ENCODE peak calls at places on chromosomes 5 and 9, in four cellular contexts. X, E, H and R are unnamed samples.

GRCh38 chr9:130060296-130060695 is 6.6 kb downstream of the GPR107 start:
- DNase-seq in X (no peak), E (no peak), H (no peak), R (no peak)

GRCh38 chr5:5179079-5179478 is 38.9 kb downstream of the ADAMTS16 start:
- DNase-seq in X (no peak), E (no peak), H (no peak), R (no peak)

GRCh38 chr5:9610344-9610743 is 19.8 kb downstream of the TAS2R1 start:
- DNase-seq in X (no peak), E (no peak), H (no peak), R (no peak)

GRCh38 chr5:172972557-172972956 is 11.0 kb upstream of the ATP6V0E1 start:
- DNase-seq in X (no peak), E (no peak), H (no peak), R (no peak)

GRCh38 chr9:79731483-79731882 is 159.7 kb downstream of the TLE4 start:
- DNase-seq in X (no peak), E (peak), H (no peak), R (no peak)

GRCh38 chr5:75536694-75537360 is 25.1 kb downstream of the POLK start:
- DNase-seq in X (no peak), E (no peak), H (no peak), R (peak)

GRCh38 chr5:55540024-55540423 is 5.3 kb upstream of the PLPP1 start:
- DNase-seq in X (no peak), E (no peak), H (no peak), R (no peak)

GRCh38 chr5:164784230-164784629 is 1278.8 kb downstream of the MAT2B start:
- DNase-seq in X (no peak), E (no peak), H (no peak), R (no peak)

GRCh38 chr5:51465165-51465564 is 81.9 kb downstream of the ISL1 start:
- DNase-seq in X (no peak), E (no peak), H (no peak), R (no peak)

GRCh38 chr5:31000287-31000686 is 193.2 kb upstream of the CDH6 start:
- DNase-seq in X (no peak), E (no peak), H (no peak), R (no peak)

GRCh38 chr5:59412428-59412827 is 481.1 kb downstream of the PDE4D start:
- DNase-seq in X (no peak), E (no peak), H (no peak), R (no peak)

GRCh38 chr5:74356009-74356695 is 284.4 kb downstream of the ENC1 start:
- DNase-seq in X (no peak), E (no peak), H (no peak), R (no peak)

GRCh38 chr9:80793706-80794105 is 895.6 kb downstream of the TLE1 start:
- DNase-seq in X (no peak), E (no peak), H (no peak), R (no peak)

GRCh38 chr5:175686396-175686795 is 28.5 kb downstream of the HRH2 start:
- DNase-seq in X (no peak), E (no peak), H (no peak), R (no peak)

GRCh38 chr9:76761448-76761847 is 2.8 kb upstream of the PCA3 start:
- DNase-seq in X (no peak), E (no peak), H (no peak), R (no peak)

GRCh38 chr9:125329978-125330377 is 68.4 kb downstream of the GAPVD1 start:
- DNase-seq in X (no peak), E (no peak), H (no peak), R (no peak)

GRCh38 chr5:40124367-40124766 is 555.3 kb upstream of the PTGER4 start:
- DNase-seq in X (no peak), E (no peak), H (no peak), R (no peak)

GRCh38 chr5:156694556-156694955 is 155.5 kb upstream of the PPP1R2B start:
- DNase-seq in X (no peak), E (no peak), H (no peak), R (no peak)

GRCh38 chr5:106874974-106875373 is 795.8 kb downstream of the EFNA5 start:
- DNase-seq in X (no peak), E (no peak), H (no peak), R (no peak)

GRCh38 chr5:106876665-106877194 is 794.0 kb downstream of the EFNA5 start:
- DNase-seq in X (peak), E (no peak), H (no peak), R (peak)

GRCh38 chr5:106874531-106874930 is 796.2 kb downstream of the EFNA5 start:
- DNase-seq in X (no peak), E (no peak), H (no peak), R (no peak)

GRCh38 chr5:106876298-106876622 is 794.5 kb downstream of the EFNA5 start:
- DNase-seq in X (no peak), E (no peak), H (no peak), R (no peak)

GRCh38 chr5:106875591-106876297 is 795.0 kb downstream of the EFNA5 start:
- DNase-seq in X (peak), E (no peak), H (peak), R (peak)
- TF ChIP-seq ETV6 in X (no peak), E (no peak), H (no peak), R (no peak)

DNA sequence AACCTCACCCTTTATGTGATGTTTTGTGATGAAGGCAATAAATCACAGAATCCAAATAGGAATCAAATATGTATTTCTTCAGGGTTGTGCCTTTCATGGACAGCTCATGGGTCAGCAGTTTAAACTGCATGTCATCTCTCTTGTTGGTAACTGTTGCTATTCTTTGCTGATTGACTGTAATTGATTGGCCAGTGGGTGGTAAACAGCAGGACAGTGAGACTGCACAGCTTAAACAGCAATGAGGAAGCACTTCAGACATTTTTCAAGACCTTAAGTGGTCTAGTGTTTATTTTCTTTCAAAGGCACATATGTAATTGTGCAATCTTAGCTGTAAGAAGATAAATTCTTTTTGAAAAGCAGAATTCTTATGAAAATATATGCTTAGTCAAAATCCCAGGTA is 260.5 kb downstream of the COX7C start:
- DNase-seq in X (no peak), E (no peak), H (no peak), R (no peak)
- TF ChIP-seq ETV6 in X (no peak), E (no peak), H (no peak), R (no peak)

GRCh38 chr9:83425240-83425639 is 113.0 kb downstream of the FRMD3 start:
- DNase-seq in X (peak), E (no peak), H (no peak), R (no peak)
- TF ChIP-seq ETV6 in X (no peak), E (no peak), H (no peak), R (no peak)

GRCh38 chr5:35171991-35172390 is 58.3 kb downstream of the PRLR start:
- DNase-seq in X (no peak), E (no peak), H (no peak), R (no peak)
- TF ChIP-seq ETV6 in X (no peak), E (no peak), H (no peak), R (no peak)

DNA sequence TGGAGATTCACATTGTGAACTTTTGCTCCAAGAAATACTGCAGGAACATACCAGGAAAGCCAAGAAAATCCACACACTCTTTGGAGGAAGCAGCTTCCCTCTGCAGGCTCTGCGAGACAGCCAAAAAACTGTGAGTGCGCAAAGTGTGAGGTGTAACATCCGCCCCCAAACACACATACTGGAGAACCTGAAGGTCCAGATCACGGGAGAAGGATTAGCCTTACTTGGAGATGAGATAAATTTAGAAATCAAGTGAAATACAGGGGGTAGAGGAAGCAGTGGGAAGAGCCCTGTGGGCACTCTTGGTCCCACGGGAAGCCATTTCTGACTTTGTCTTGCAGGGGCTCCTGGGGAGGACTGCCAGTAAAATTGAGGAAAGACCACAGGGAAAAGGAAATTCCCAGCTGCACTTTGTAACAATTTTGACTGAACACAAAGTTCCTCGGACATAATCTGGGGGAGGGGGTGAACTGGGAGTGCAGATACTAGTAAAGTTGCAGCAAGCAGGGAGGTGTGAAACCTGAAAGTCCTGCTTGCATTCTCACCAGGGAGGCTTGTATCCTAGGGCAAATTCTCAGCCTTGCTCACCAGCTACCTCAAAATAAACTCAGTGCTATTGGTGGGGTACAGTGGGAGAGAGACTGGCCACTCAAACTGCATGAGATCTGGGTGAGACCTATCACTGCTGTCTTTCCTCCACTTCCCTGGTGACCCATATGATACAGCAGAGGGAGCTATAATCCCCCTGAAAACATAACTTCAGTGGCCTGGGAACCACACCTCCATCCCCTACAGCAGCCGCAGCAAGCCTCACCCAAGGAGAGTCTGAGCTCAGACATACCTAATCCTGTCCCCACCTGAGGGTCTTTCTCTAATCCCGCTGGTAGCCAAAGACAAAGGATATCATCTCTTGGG is 109.1 kb downstream of the ALDH1A1 start:
- DNase-seq in X (peak), E (no peak), H (no peak), R (peak)
- TF ChIP-seq ETV6 in X (no peak), E (no peak), H (no peak), R (no peak)

DNA sequence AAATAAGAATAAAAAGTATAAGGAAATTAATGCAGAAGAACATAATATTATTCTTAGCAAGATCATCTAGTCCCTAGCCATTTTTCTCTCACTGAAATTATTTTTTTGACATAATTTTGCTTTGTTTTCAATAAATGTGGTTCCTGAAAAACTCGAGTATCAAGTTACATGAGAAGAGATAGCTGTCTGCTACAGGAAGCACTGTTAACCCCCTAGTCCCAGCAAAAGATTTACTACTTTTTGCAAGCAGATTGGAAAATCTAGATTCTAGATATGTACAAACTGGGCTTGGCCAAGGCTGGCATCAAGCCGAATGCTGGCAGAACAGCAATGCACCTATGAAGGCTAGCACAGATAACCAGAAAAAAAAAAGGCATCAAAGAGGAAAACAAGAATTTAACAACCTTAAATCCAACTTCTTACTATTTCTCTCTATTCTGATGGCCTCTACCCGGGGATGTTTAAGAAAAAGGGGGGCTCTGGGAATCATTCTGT is 21.9 kb upstream of the ISCA1 start:
- DNase-seq in X (no peak), E (no peak), H (no peak), R (no peak)
- TF ChIP-seq ETV6 in X (no peak), E (no peak), H (no peak), R (no peak)

GRCh38 chr9:124183772-124184171 is 74.0 kb upstream of the NEK6 start:
- DNase-seq in X (no peak), E (no peak), H (no peak), R (no peak)

GRCh38 chr9:124179196-124180071 is 78.3 kb upstream of the NEK6 start:
- DNase-seq in X (no peak), E (no peak), H (no peak), R (no peak)

GRCh38 chr9:124182741-124183140 is 75.0 kb upstream of the NEK6 start:
- DNase-seq in X (no peak), E (no peak), H (no peak), R (no peak)

GRCh38 chr9:124180557-124180956 is 77.2 kb upstream of the NEK6 start:
- DNase-seq in X (no peak), E (no peak), H (no peak), R (no peak)
- TF ChIP-seq ETV6 in X (no peak), E (no peak), H (no peak), R (no peak)